ENCODE peak calls at places on chromosome X, in seven cellular contexts. C is NT2/D1; O is psoas muscle; Y is stimulated activated CD4-positive, alpha-beta T cell treated with anti-CD3 and anti-CD28 coated beads, Interleukin-15, amount 100 ng/mL, for 1 hour; Q is NCI-H1092; K is lower leg skin; L is RPMI7951. N is an unnamed sample.
A peak's percentile ranks its signal among the peaks of the same experiment; 100 is the strongest.

GRCh38 chrX:123173833-123174232 is 10.2 kb upstream of the GRIA3 start:
- DNase-seq in L (no peak), O (no peak), Y (no peak), C (no peak), Q (no peak), K (no peak), N (no peak)

GRCh38 chrX:68599256-68600152 is 48.0 kb upstream of the STARD8 start:
- DNase-seq in Y (no peak), L (peak; percentile 7), Q (no peak), K (no peak), O (no peak), C (no peak), N (no peak)

GRCh38 chrX:119541188-119541587 is 24.0 kb downstream of the STEEP1 start:
- DNase-seq in Y (no peak), K (no peak), O (no peak), L (peak; percentile 76), C (peak; percentile 49), Q (no peak), N (no peak)

GRCh38 chrX:141405878-141406492 is 163.7 kb upstream of the SPANXC start:
- DNase-seq in O (no peak), C (no peak), Q (no peak), L (peak; percentile 52), K (no peak), Y (no peak), N (no peak)

GRCh38 chrX:42807393-42807792 is 29.4 kb upstream of the PPP1R2C start:
- DNase-seq in Q (no peak), Y (no peak), K (no peak), L (no peak), C (no peak), O (no peak), N (no peak)

GRCh38 chrX:44338361-44338760 is 5.1 kb downstream of the EFHC2 start:
- DNase-seq in C (no peak), Q (no peak), O (no peak), Y (no peak), L (no peak), K (no peak), N (no peak)

GRCh38 chrX:153387987-153388721 is 13.0 kb downstream of the PNMA6E start:
- DNase-seq in Y (no peak), O (no peak), Q (no peak), C (no peak), L (no peak), K (no peak), N (no peak)

GRCh38 chrX:129808829-129809745 is 29.3 kb downstream of the SASH3 start:
- DNase-seq in Q (no peak), O (no peak), L (peak; percentile 32), C (no peak), K (no peak), Y (no peak), N (no peak)

GRCh38 chrX:118773782-118774181 is 46.4 kb downstream of the IL13RA1 start:
- DNase-seq in O (no peak), Y (no peak), Q (no peak), K (no peak), L (no peak), C (no peak), N (no peak)

GRCh38 chrX:97400492-97400891 is 516.8 kb downstream of the RPA4 start:
- DNase-seq in L (peak; percentile 2), C (no peak), Q (no peak), K (no peak), O (no peak), Y (no peak), N (no peak)

GRCh38 chrX:138191998-138192397 is 519.5 kb downstream of the FGF13 start:
- DNase-seq in L (no peak), Y (no peak), Q (peak; percentile 0), C (peak; percentile 23), O (no peak), K (no peak), N (no peak)

GRCh38 chrX:43703211-43703791 is 47.2 kb downstream of the MAOA start:
- DNase-seq in K (no peak), C (no peak), Y (no peak), L (peak; percentile 15), O (no peak), Q (no peak), N (no peak)

GRCh38 chrX:134423606-134424005 is 36.4 kb upstream of the HPRT1 start:
- DNase-seq in O (no peak), Y (no peak), Q (no peak), L (peak; percentile 6), K (no peak), C (no peak), N (no peak)

GRCh38 chrX:67536564-67536963 is 7.3 kb upstream of the AR start:
- DNase-seq in Q (no peak), K (no peak), L (no peak), C (no peak), Y (no peak), O (no peak), N (no peak)

GRCh38 chrX:154412468-154412867 is 1.1 kb downstream of the TAFAZZIN start:
- DNase-seq in O (peak; percentile 69), Y (no peak), C (no peak), K (no peak), L (no peak), Q (no peak), N (no peak)

GRCh38 chrX:123450217-123450616 is 266.1 kb downstream of the GRIA3 start:
- DNase-seq in Q (no peak), Y (no peak), C (no peak), K (no peak), L (no peak), O (no peak), N (no peak)

GRCh38 chrX:41302293-41302868 is 31.6 kb upstream of the DDX3X start:
- DNase-seq in C (no peak), L (peak; percentile 59), Y (no peak), Q (no peak), K (no peak), O (no peak), N (no peak)

GRCh38 chrX:46447384-46447783 is 97.8 kb downstream of the ZNF674 start:
- DNase-seq in K (no peak), Q (no peak), L (peak; percentile 21), O (no peak), C (no peak), Y (no peak), N (no peak)

GRCh38 chrX:18896680-18897544 is 87.0 kb downstream of the PHKA2 start:
- DNase-seq in O (no peak), L (no peak), Y (no peak), K (no peak), Q (no peak), C (no peak), N (no peak)

GRCh38 chrX:106894392-106894909 is 8.7 kb downstream of the RIPPLY1 start:
- DNase-seq in O (peak; percentile 69), Q (peak; percentile 34), C (peak; percentile 66), K (no peak), Y (no peak), L (peak; percentile 63), N (no peak)

GRCh38 chrX:2183193-2183725 is 317.5 kb downstream of the DHRSX start:
- DNase-seq in K (no peak), C (no peak), Q (no peak), O (no peak), Y (no peak), L (peak; percentile 62), N (no peak)

GRCh38 chrX:29858714-29859113 is 356.6 kb upstream of the MAGEB2 start:
- DNase-seq in K (no peak), O (no peak), L (peak; percentile 46), Y (no peak), Q (no peak), C (no peak), N (no peak)

GRCh38 chrX:41923925-41924693 is 755 bp upstream of the CASK start:
- DNase-seq in L (peak; percentile 54), Q (peak; percentile 16), O (no peak), K (no peak), C (no peak), Y (no peak), N (no peak)

GRCh38 chrX:34406580-34406979 is 250.5 kb downstream of the TMEM47 start:
- DNase-seq in L (no peak), Q (no peak), O (no peak), C (no peak), Y (no peak), K (no peak), N (no peak)

GRCh38 chrX:99572711-99573110 is 837.4 kb downstream of the PCDH19 start:
- DNase-seq in C (no peak), K (no peak), L (no peak), Q (no peak), Y (no peak), O (no peak), N (no peak)

GRCh38 chrX:40101430-40101802 is 3.7 kb upstream of the BCOR start:
- DNase-seq in K (no peak), Q (no peak), O (no peak), Y (no peak), C (no peak), L (no peak), N (no peak)

GRCh38 chrX:132433551-132433950 is 55.3 kb downstream of the MBNL3 start:
- DNase-seq in L (no peak), Y (no peak), C (no peak), O (no peak), K (no peak), Q (no peak), N (no peak)

GRCh38 chrX:21374163-21374993 is at the start of gene CNKSR2:
- DNase-seq in C (peak; percentile 60), Y (peak; percentile 22), K (no peak), O (peak; percentile 67), L (peak; percentile 0), Q (peak; percentile 79), N (peak; percentile 56)

GRCh38 chrX:70208479-70208878 is 26.0 kb upstream of the AWAT1 start:
- DNase-seq in L (no peak), Q (no peak), C (no peak), K (no peak), O (no peak), Y (no peak), N (no peak)

GRCh38 chrX:117985241-117985640 is 131.4 kb downstream of the KLHL13 start:
- DNase-seq in L (no peak), Q (no peak), Y (no peak), O (no peak), C (no peak), K (no peak), N (no peak)

GRCh38 chrX:68784816-68785215 is 44.0 kb upstream of the EFNB1 start:
- DNase-seq in Y (no peak), K (no peak), C (no peak), O (no peak), Q (no peak), L (no peak), N (no peak)

GRCh38 chrX:147910607-147911006 is 1.1 kb upstream of the FMR1 start:
- DNase-seq in Y (no peak), C (no peak), L (no peak), Q (no peak), K (no peak), O (no peak), N (no peak)

GRCh38 chrX:149837639-149838038 is 43.3 kb upstream of the MAGEA8 start:
- DNase-seq in O (no peak), Q (no peak), L (peak; percentile 6), K (no peak), C (no peak), Y (no peak), N (no peak)

GRCh38 chrX:48493890-48494364 is 14.9 kb upstream of the PORCN start:
- DNase-seq in Q (peak; percentile 5), L (peak; percentile 52), C (no peak), Y (no peak), K (no peak), O (no peak), N (no peak)